ENCODE peak calls at places on chromosome 16, in six cellular contexts. K is H9, V is H1, A is IMR-90, S is mesenchymal stem cell, H is trophoblast cell. M is an unnamed sample.

GRCh38 chr16:76946879-76947278 is 244.1 kb upstream of the MON1B start:
- DNase-seq in K (no peak), V (no peak), A (peak; percentile 79), S (peak; percentile 82), H (peak; percentile 30), M (peak; percentile 93)

GRCh38 chr16:84532299-84532724 is 27.9 kb upstream of the MEAK7 start:
- DNase-seq in K (peak; percentile 77), V (peak; percentile 87), A (peak; percentile 98), S (peak; percentile 94), H (peak; percentile 93), M (peak; percentile 99)

GRCh38 chr16:23206986-23207385 is 24.4 kb downstream of the SCNN1G start:
- DNase-seq in K (no peak), V (no peak), A (no peak), S (no peak), H (no peak), M (no peak)

GRCh38 chr16:20377181-20377580 is 24.7 kb upstream of the UMOD start:
- DNase-seq in K (no peak), V (no peak), A (no peak), S (no peak), H (no peak), M (no peak)

GRCh38 chr16:86836503-86837125 is 258.3 kb downstream of the FOXL1 start:
- DNase-seq in K (no peak), V (no peak), A (peak; percentile 93), S (peak; percentile 72), H (no peak), M (no peak)

GRCh38 chr16:74749291-74750055 is 25.1 kb downstream of the FA2H start:
- DNase-seq in K (peak; percentile 57), V (no peak), A (no peak), S (peak; percentile 43), H (no peak), M (peak; percentile 29)

GRCh38 chr16:71708696-71709095 is 15.8 kb downstream of the PHLPP2 start:
- DNase-seq in K (no peak), V (no peak), A (no peak), S (no peak), H (no peak), M (peak; percentile 7)

GRCh38 chr16:12461971-12462370 is 341.7 kb downstream of the CPPED1 start:
- DNase-seq in K (no peak), V (no peak), A (no peak), S (no peak), H (no peak), M (no peak)

GRCh38 chr16:11614587-11615175 is 28.0 kb upstream of the LITAF start:
- DNase-seq in K (no peak), V (no peak), A (no peak), S (no peak), H (peak; percentile 52), M (no peak)

GRCh38 chr16:23448392-23448791 is 4.6 kb downstream of the COG7 start:
- DNase-seq in K (no peak), V (no peak), A (peak; percentile 52), S (no peak), H (peak; percentile 79), M (no peak)

GRCh38 chr16:84482951-84483881 is 21.2 kb downstream of the MEAK7 start:
- DNase-seq in K (no peak), V (no peak), A (no peak), S (no peak), H (no peak), M (no peak)

GRCh38 chr16:66109677-66110076 is 256.8 kb upstream of the CDH5 start:
- DNase-seq in K (no peak), V (no peak), A (no peak), S (no peak), H (no peak), M (no peak)

GRCh38 chr16:88355093-88355388 is 27.7 kb upstream of the ZNF469 start:
- DNase-seq in K (no peak), V (no peak), A (no peak), S (no peak), H (no peak), M (no peak)

GRCh38 chr16:80164881-80165280 is 375.9 kb upstream of the DYNLRB2 start:
- DNase-seq in K (no peak), V (no peak), A (no peak), S (no peak), H (no peak), M (no peak)

GRCh38 chr16:70705056-70705455 is 19.2 kb upstream of the MTSS2 start:
- DNase-seq in K (no peak), V (no peak), A (peak; percentile 47), S (no peak), H (no peak), M (no peak)

GRCh38 chr16:29806096-29806579 is at the start of gene MAZ:
- DNase-seq in K (no peak), V (no peak), A (peak; percentile 91), S (no peak), H (no peak), M (no peak)

GRCh38 chr16:67428146-67428731 is 2.7 kb upstream of the HSD11B2 start:
- DNase-seq in K (peak; percentile 92), V (peak; percentile 71), A (peak; percentile 47), S (peak; percentile 71), H (peak; percentile 86), M (peak; percentile 90)

GRCh38 chr16:57899771-57900661 is 70.9 kb downstream of the CNGB1 start:
- DNase-seq in K (peak; percentile 73), V (no peak), A (peak; percentile 62), S (peak; percentile 64), H (peak; percentile 53), M (peak; percentile 70)

GRCh38 chr16:11669380-11670146 is 1.3 kb downstream of the SNN start:
- DNase-seq in K (no peak), V (no peak), A (peak; percentile 16), S (peak; percentile 54), H (peak; percentile 83), M (peak; percentile 54)

GRCh38 chr16:30054451-30054850 is 11.1 kb upstream of the ALDOA start:
- DNase-seq in K (no peak), V (no peak), A (no peak), S (peak; percentile 47), H (no peak), M (peak; percentile 26)

GRCh38 chr16:80601182-80601581 is 60.4 kb downstream of the DYNLRB2 start:
- DNase-seq in K (no peak), V (no peak), A (no peak), S (no peak), H (no peak), M (no peak)

GRCh38 chr16:2160915-2161551 is 5.5 kb downstream of the TRAF7 start:
- DNase-seq in K (no peak), V (no peak), A (peak; percentile 69), S (no peak), H (no peak), M (no peak)

GRCh38 chr16:2162676-2163118 is 7.1 kb downstream of the TRAF7 start:
- DNase-seq in K (no peak), V (no peak), A (no peak), S (no peak), H (no peak), M (no peak)

GRCh38 chr16:2159052-2159838 is 3.7 kb downstream of the TRAF7 start:
- DNase-seq in K (no peak), V (no peak), A (peak; percentile 59), S (no peak), H (no peak), M (peak; percentile 33)

GRCh38 chr16:2163211-2163881 is 7.8 kb downstream of the TRAF7 start:
- DNase-seq in K (no peak), V (no peak), A (no peak), S (no peak), H (no peak), M (no peak)

GRCh38 chr16:2161911-2162310 is 6.3 kb downstream of the TRAF7 start:
- DNase-seq in K (no peak), V (no peak), A (no peak), S (no peak), H (no peak), M (no peak)
- H3K23ac ChIP-seq in K (no peak overlapping the region), V (no peak overlapping the region), A (no peak overlapping the region), S (no peak overlapping the region), H (no peak overlapping the region), M (no peak overlapping the region)

GRCh38 chr16:31334934-31335333 is 20.0 kb upstream of the ITGAX start:
- DNase-seq in K (no peak), V (no peak), A (no peak), S (no peak), H (no peak), M (no peak)
- H2BK120ac ChIP-seq in K (no peak overlapping the region), V (no peak overlapping the region), A (no peak overlapping the region), S (no peak overlapping the region), H (no peak overlapping the region), M (no peak overlapping the region)

GRCh38 chr16:50839920-50840729 is 98.2 kb downstream of the CYLD start:
- DNase-seq in K (peak; percentile 34), V (no peak), A (no peak), S (no peak), H (no peak), M (peak; percentile 47)

GRCh38 chr16:50839356-50839755 is 97.5 kb downstream of the CYLD start:
- DNase-seq in K (no peak), V (no peak), A (no peak), S (no peak), H (no peak), M (no peak)

GRCh38 chr16:50842589-50842988 is 100.7 kb downstream of the CYLD start:
- DNase-seq in K (peak; percentile 8), V (no peak), A (peak; percentile 5), S (peak; percentile 15), H (no peak), M (no peak)

GRCh38 chr16:50841081-50841886 is 99.4 kb downstream of the CYLD start:
- DNase-seq in K (peak; percentile 54), V (no peak), A (no peak), S (no peak), H (no peak), M (peak; percentile 67)

DNA sequence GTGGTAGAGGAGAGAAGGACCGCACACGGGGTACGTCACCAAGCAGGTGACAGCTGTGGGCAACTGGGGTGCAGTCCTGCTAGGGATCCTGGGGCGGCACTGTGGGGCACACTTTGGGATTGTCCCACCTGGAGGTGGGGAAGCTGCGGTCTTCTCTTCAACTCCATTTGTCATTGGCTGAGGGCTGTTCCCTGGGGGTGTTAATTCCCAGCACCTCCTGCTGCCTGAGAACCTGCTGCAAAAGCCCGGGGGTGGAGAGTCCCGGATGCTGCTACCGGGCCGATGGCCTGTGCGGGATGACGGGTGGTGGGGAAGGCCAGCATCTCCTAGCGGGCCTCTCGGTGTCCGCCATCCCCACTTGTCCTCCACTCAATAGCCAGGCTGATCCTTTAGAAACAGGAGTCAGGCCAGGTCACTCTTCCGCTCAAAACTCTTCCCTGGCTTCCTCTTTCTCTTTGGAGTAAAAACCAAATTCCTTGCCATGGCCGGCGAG is 100.2 kb downstream of the CYLD start:
- DNase-seq in K (peak; percentile 25), V (no peak), A (no peak), S (no peak), H (no peak), M (no peak)
- H3K18ac ChIP-seq in K (no peak overlapping the region), V (no peak overlapping the region), A (no peak overlapping the region), S (no peak overlapping the region), H (no peak overlapping the region), M (no peak overlapping the region)

GRCh38 chr16:68491576-68491950 is 43.3 kb upstream of the SMPD3 start:
- DNase-seq in K (no peak), V (no peak), A (no peak), S (no peak), H (no peak), M (no peak)

GRCh38 chr16:68492151-68492500 is 43.8 kb upstream of the SMPD3 start:
- DNase-seq in K (no peak), V (no peak), A (no peak), S (no peak), H (no peak), M (no peak)

GRCh38 chr16:68492501-68493411 is 44.4 kb upstream of the SMPD3 start:
- DNase-seq in K (no peak), V (no peak), A (no peak), S (no peak), H (no peak), M (no peak)

GRCh38 chr16:68490358-68490757 is 42.0 kb upstream of the SMPD3 start:
- DNase-seq in K (no peak), V (no peak), A (no peak), S (no peak), H (no peak), M (no peak)

GRCh38 chr16:68490829-68491575 is 42.7 kb upstream of the SMPD3 start:
- DNase-seq in K (peak; percentile 48), V (no peak), A (peak; percentile 61), S (no peak), H (peak; percentile 69), M (peak; percentile 83)
- H3K23ac ChIP-seq in K (no peak overlapping the region), V (no peak overlapping the region), A (no peak overlapping the region), S (no peak overlapping the region), H (no peak overlapping the region), M (no peak overlapping the region)

M was measured in mesendoderm.